ENCODE peak calls at places on chromosomes 4 and X, in four cellular contexts. J, L, O and G are unnamed samples.

GRCh38 chr4:168569066-168569908 is 72.4 kb downstream of the PALLD start:
- DNase-seq in J (peak; percentile 80), L (no peak), O (no peak), G (peak; percentile 41)

GRCh38 chr4:68388347-68388746 is 38.5 kb upstream of the YTHDC1 start:
- DNase-seq in J (no peak), O (no peak), L (no peak), G (no peak)

GRCh38 chr4:39621582-39621981 is 17.1 kb downstream of the SMIM14 start:
- DNase-seq in O (peak; percentile 17), L (peak; percentile 69), J (peak; percentile 74), G (peak; percentile 82)

GRCh38 chrX:129737921-129738320 is 858 bp upstream of the XPNPEP2 start:
- DNase-seq in O (no peak), J (peak; percentile 79), L (peak; percentile 70), G (peak; percentile 60)

GRCh38 chr4:6751611-6752485 is 30.7 kb upstream of the KIAA0232 start:
- DNase-seq in J (no peak), O (no peak), L (no peak), G (no peak)

GRCh38 chr4:81550005-81550896 is 78.5 kb upstream of the RASGEF1B start:
- DNase-seq in J (no peak), O (no peak), L (no peak), G (no peak)

GRCh38 chrX:52346462-52347165 is 22.2 kb upstream of the XAGE2 start:
- DNase-seq in O (no peak), J (peak; percentile 70), L (no peak), G (peak; percentile 39)

GRCh38 chr4:162891788-162892707 is 274.6 kb downstream of the NAF1 start:
- DNase-seq in J (no peak), L (no peak), O (no peak), G (no peak)

GRCh38 chrX:75547137-75547536 is 24.3 kb upstream of the ZDHHC15 start:
- DNase-seq in J (no peak), L (no peak), O (no peak), G (no peak)

GRCh38 chr4:25144870-25145481 is 15.3 kb downstream of the SEPSECS start:
- DNase-seq in L (peak; percentile 44), O (no peak), J (peak; percentile 47), G (peak; percentile 57)

GRCh38 chrX:154719132-154719675 is 31.7 kb downstream of the GAB3 start:
- DNase-seq in O (no peak), L (peak; percentile 72), J (peak; percentile 89), G (peak; percentile 74)

GRCh38 chrX:101417981-101418841 is 10.2 kb downstream of the HNRNPH2 start:
- DNase-seq in O (peak; percentile 36), J (no peak), L (peak; percentile 36), G (peak; percentile 30)

GRCh38 chrX:118152721-118153120 is 36.1 kb upstream of the KLHL13 start:
- DNase-seq in J (no peak), O (no peak), L (no peak), G (no peak)

GRCh38 chr4:125849869-125850268 is 535.1 kb downstream of the FAT4 start:
- DNase-seq in J (no peak), L (peak; percentile 68), O (no peak), G (peak; percentile 47)

GRCh38 chr4:33882246-33882990 is 2361.9 kb downstream of the ARAP2 start:
- DNase-seq in J (peak; percentile 51), L (no peak), O (no peak), G (peak; percentile 49)

GRCh38 chr4:41110050-41110449 is 104.3 kb downstream of the APBB2 start:
- DNase-seq in O (no peak), L (no peak), J (no peak), G (no peak)

GRCh38 chr4:55979562-55979961 is 30.8 kb downstream of the CEP135 start:
- DNase-seq in O (no peak), L (no peak), J (no peak), G (no peak)

GRCh38 chrX:24019448-24019847 is 7.5 kb downstream of the KLHL15 start:
- DNase-seq in O (no peak), J (no peak), L (no peak), G (no peak)

GRCh38 chr4:26820346-26820745 is 40.3 kb upstream of the STIM2 start:
- DNase-seq in O (no peak), J (no peak), L (no peak), G (no peak)

GRCh38 chr4:106315476-106315967 is 487 bp downstream of the TBCK start:
- DNase-seq in L (peak; percentile 17), O (no peak), J (peak; percentile 99), G (peak; percentile 22)

DNA sequence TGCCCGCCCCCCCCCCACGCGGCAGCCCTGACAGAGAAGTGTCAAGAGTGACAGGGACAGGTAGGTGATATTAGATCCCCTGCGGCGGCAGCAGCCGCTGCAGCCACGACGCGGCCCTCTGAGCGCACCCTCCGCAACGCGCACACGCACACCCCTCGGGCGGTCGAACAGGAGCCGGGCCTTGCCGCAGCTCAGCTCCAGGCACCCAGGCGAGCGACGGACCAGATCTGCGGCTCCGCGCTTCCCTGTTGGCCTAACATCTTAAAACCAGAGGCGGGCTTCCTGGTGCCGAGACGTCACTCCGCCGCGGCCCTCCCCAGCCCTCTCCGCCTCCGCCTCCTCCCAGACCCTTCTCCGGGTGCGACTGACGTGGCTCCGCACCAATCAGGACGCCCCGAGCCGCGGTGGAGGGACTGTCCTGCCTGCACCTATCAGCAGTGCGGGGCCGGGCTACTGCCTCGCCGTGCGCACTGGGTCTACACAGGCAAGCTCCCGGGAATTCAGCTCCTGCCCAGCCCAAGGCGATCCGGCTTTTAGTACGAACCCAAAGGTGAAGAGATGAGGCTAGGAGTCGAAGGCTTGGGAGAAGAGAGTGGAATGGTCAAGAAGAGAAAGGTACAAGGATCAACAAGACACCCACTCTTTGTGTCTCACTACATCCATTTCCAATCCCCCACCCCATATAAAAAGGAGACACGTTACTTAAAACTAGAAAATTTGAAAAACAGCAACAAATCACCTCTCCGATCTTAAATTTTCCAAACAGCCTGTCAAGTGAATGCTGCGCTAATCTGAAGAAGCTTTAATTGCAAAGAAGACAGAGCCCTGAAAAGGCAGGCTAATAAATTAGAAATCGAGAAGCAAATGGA is at the start of gene PITX2:
- DNase-seq in J (peak; percentile 90), L (peak; percentile 84), O (no peak), G (peak; percentile 95)
- H3K4me3 ChIP-seq in J (peak within 1 kb of the TSS; percentile 30), L (peak within 1 kb of the TSS; percentile 21), O (peak within 1 kb of the TSS; percentile 29), G (peak within 1 kb of the TSS; percentile 54)

DNA sequence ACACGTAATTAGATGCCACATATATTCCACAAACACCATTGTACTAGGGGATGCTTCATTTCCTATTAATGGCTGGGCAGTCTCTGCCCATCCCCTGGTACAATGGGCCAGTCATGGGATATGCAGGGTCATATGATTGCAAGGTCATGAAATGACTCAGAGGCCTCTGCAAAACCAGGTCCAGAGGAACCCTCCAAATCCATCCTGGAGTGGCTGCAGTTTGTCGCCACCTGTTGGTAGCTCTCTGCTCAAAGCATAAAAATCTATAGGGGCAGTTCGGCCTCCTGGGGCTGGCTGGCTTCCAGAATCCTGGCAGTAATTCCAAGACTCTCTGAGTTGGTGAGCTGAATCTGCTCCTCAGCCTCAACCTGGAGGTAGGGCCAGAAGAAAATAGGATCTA is 22.9 kb upstream of the PUDP start:
- DNase-seq in J (peak; percentile 10), O (no peak), L (peak; percentile 5), G (peak; percentile 28)
- TF ChIP-seq CTCF in J (peak; percentile 32), O (no peak), L (peak; percentile 12), G (no peak)

GRCh38 chrX:2548731-2549423 is 48.1 kb upstream of the DHRSX start:
- DNase-seq in O (no peak), L (no peak), J (no peak), G (no peak)

GRCh38 chrX:2550288-2551020 is 49.7 kb upstream of the DHRSX start:
- DNase-seq in O (no peak), L (no peak), J (no peak), G (no peak)

GRCh38 chrX:2547746-2548145 is 47.0 kb upstream of the DHRSX start:
- DNase-seq in O (no peak), L (no peak), J (no peak), G (no peak)

GRCh38 chrX:2549874-2550273 is 49.1 kb upstream of the DHRSX start:
- DNase-seq in L (no peak), J (no peak), O (no peak), G (no peak)

DNA sequence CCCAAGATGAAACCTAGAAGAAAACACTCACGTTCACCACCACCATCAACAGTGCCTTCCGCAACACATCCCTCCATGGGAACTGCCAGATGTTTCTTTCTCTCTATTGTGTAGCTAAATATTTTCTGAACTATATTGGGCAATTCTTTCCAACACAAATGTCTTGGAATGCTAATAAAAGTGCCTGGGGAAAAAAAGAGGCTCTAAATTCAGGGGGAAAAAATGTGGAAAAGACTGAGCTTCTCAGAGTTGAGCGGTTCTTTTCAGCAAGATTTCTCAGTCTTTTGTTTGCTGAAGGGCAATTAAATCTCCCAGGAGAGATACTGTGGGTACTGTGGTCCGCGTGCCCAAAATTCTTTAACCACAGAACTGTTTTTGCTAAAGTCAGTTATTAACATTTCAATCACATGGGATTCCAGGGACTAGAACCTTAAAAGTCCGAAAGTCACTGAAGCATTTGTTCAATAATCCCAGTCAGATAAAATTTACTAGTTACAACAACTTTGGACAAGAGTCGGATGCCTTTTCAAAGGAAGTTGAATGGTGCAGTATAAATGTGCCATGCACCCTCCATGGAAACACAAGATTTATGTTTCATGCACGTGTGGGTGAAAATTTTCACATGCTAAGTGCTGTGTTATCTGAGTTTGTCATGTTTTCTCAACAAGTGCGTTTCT is 52.0 kb upstream of the DHRSX start:
- DNase-seq in L (no peak), O (peak; percentile 8), J (no peak), G (no peak)
- H3K4me3 ChIP-seq in L (no peak overlapping the region), O (no peak overlapping the region), J (no peak overlapping the region), G (no peak overlapping the region)

GRCh38 chr4:113248320-113248719 is 198.9 kb downstream of the ANK2 start:
- DNase-seq in J (no peak), L (no peak), O (no peak), G (no peak)
- TF ChIP-seq CTCF in J (no peak), L (no peak), O (no peak), G (peak; percentile 14)

GRCh38 chrX:142661696-142662095 is 364.0 kb upstream of the SPANXN4 start:
- DNase-seq in J (no peak), L (no peak), O (no peak), G (no peak)
- H3K4me3 ChIP-seq in J (no peak overlapping the region), L (no peak overlapping the region), O (no peak overlapping the region), G (no peak overlapping the region)

DNA sequence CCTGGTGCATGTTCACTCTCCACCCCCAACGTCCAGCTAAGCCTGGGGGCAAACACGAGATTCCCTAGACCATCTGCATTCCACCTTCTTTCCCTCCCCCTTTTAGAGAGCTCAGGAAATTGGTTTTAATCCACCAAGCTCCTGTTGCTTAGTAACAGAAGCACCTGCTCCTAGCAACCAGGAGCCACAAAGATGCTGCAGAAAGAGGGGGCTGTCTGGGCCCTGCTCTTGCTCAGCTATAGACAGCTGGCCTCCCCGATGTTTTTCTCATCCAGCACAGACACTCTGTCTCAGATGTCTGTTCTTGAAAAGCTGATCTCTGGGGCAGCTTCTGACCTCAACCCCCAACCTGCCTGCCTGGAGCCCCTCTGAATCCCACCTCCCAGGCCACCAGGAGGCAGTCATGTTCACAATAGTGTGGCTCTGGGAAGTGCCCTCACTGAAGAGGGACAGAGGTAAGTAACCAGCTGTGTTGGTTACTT is 71.5 kb downstream of the SLC16A2 start:
- DNase-seq in O (no peak), L (no peak), J (no peak), G (no peak)
- TF ChIP-seq CTCF in O (no peak), L (no peak), J (no peak), G (peak; percentile 14)

DNA sequence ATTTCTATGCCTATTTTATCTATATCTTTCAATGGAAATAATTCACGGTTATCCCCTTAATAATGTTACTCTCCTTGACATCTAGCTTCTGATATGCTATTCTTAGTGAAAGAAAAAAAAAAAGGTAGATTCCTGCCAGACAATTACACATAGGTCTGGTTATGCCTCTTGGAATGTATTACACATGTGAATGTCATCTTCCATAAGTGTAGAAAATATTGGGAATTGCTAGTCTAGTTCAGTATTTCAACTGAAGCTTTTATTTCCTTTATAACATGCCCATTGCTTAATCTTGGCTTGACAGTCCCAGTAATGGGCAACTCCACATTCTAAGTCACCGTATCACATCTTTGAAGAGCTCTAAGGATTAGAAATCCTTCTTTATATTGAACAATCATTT is 25.4 kb upstream of the PPP1R2C start:
- DNase-seq in J (peak; percentile 59), L (peak; percentile 0), O (no peak), G (peak; percentile 4)
- H3K4me3 ChIP-seq in J (no peak overlapping the region), L (no peak overlapping the region), O (no peak overlapping the region), G (no peak overlapping the region)